ENCODE peak calls at places on chromosomes 5 and 9, in seven cellular contexts. K is cardiac fibroblast, T is MM.1S, A is fibroblast of mammary gland, B is epithelial cell of esophagus, I is upper lobe of right lung, Q is keratinocyte. L is an unnamed sample.

GRCh38 chr5:57209316-57210040 is 35.6 kb downstream of the GPBP1 start:
- DNase-seq in Q (no peak), B (peak), A (peak), I (no peak), K (no peak), T (no peak), L (peak)

GRCh38 chr5:164484948-164485347 is 979.5 kb downstream of the MAT2B start:
- DNase-seq in B (no peak), A (no peak), K (no peak), T (no peak), I (no peak), Q (no peak), L (no peak)

GRCh38 chr9:137054932-137055384 is 1.1 kb upstream of the ENTPD2 start:
- DNase-seq in I (no peak), Q (no peak), T (no peak), A (no peak), B (no peak), K (no peak), L (no peak)

GRCh38 chr5:170757182-170757601 is 26.3 kb upstream of the GABRP start:
- DNase-seq in B (peak), I (no peak), Q (no peak), K (peak), T (no peak), A (no peak), L (peak)

GRCh38 chr9:137297966-137298365 is 4.1 kb downstream of the NRARP start:
- DNase-seq in Q (no peak), A (no peak), K (no peak), B (peak), T (no peak), I (peak), L (no peak)

GRCh38 chr5:150615141-150615699 is 25.2 kb upstream of the SYNPO start:
- DNase-seq in B (peak), I (no peak), A (peak), Q (no peak), K (peak), T (no peak), L (peak)

GRCh38 chr9:3244963-3245653 is 280.7 kb downstream of the RFX3 start:
- DNase-seq in I (no peak), B (peak), T (no peak), Q (no peak), K (no peak), A (no peak), L (peak)

GRCh38 chr5:2759091-2759490 is 7.6 kb upstream of the IRX2 start:
- DNase-seq in B (no peak), K (no peak), A (no peak), Q (no peak), I (no peak), T (no peak), L (no peak)

GRCh38 chr5:14263700-14264099 is 120.6 kb downstream of the TRIO start:
- DNase-seq in I (no peak), K (no peak), T (peak), A (no peak), Q (peak), B (peak), L (no peak)

GRCh38 chr9:77830618-77831285 is 182.6 kb upstream of the GNA14 start:
- DNase-seq in Q (no peak), A (peak), B (no peak), T (no peak), I (no peak), K (no peak), L (no peak)

GRCh38 chr5:178277346-178277745 is 44.7 kb upstream of the PHYKPL start:
- DNase-seq in B (no peak), A (no peak), K (no peak), T (no peak), I (no peak), Q (no peak), L (no peak)

GRCh38 chr9:14165376-14166035 is 148.4 kb downstream of the NFIB start:
- DNase-seq in Q (no peak), I (no peak), T (peak), B (peak), K (peak), A (no peak), L (peak)

GRCh38 chr5:154477382-154478223 is 424 bp downstream of the HAND1 start:
- DNase-seq in B (peak), K (no peak), I (no peak), T (no peak), A (peak), Q (no peak), L (no peak)

GRCh38 chr5:26763151-26763550 is 275.2 kb downstream of the CDH9 start:
- DNase-seq in B (peak), I (no peak), K (no peak), A (peak), Q (no peak), T (no peak), L (peak)

GRCh38 chr9:13267743-13268142 is 11.7 kb downstream of the MPDZ start:
- DNase-seq in T (no peak), K (peak), A (peak), B (peak), I (no peak), Q (no peak), L (peak)

GRCh38 chr5:64625678-64626077 is 64.6 kb upstream of the SHISAL2B start:
- DNase-seq in B (no peak), K (peak), I (no peak), A (peak), T (no peak), Q (no peak), L (peak)

GRCh38 chr5:78756853-78757252 is 108.3 kb upstream of the LHFPL2 start:
- DNase-seq in A (no peak), I (no peak), K (no peak), Q (no peak), T (no peak), B (no peak), L (no peak)

GRCh38 chr9:89312154-89312616 is 1.2 kb downstream of the CKS2 start:
- DNase-seq in B (peak), I (no peak), K (peak), T (peak), A (no peak), Q (no peak), L (no peak)

GRCh38 chr5:142748132-142748531 is 22.0 kb upstream of the ARHGAP26 start:
- DNase-seq in B (no peak), T (no peak), Q (no peak), A (peak), I (no peak), K (peak), L (peak)

GRCh38 chr9:114207034-114207815 is 51.9 kb downstream of the COL27A1 start:
- DNase-seq in A (peak), K (no peak), B (peak), I (no peak), T (no peak), Q (no peak), L (peak)

GRCh38 chr5:3194141-3194540 is 401.5 kb upstream of the IRX1 start:
- DNase-seq in Q (no peak), A (no peak), K (no peak), I (no peak), B (no peak), T (no peak), L (no peak)

GRCh38 chr5:1886634-1887399 is 4.1 kb upstream of the IRX4 start:
- DNase-seq in I (no peak), B (peak), T (no peak), Q (no peak), K (no peak), A (no peak), L (no peak)

GRCh38 chr5:39164529-39165402 is 54.6 kb downstream of the FYB1 start:
- DNase-seq in A (no peak), Q (no peak), T (no peak), B (peak), K (no peak), I (no peak), L (no peak)

GRCh38 chr5:102794677-102795331 is 39.7 kb downstream of the PAM start:
- DNase-seq in T (no peak), I (no peak), B (peak), Q (no peak), A (no peak), K (no peak), L (no peak)

GRCh38 chr5:102796014-102796413 is 40.9 kb downstream of the PAM start:
- DNase-seq in Q (no peak), I (no peak), T (no peak), B (no peak), K (peak), A (no peak), L (no peak)

GRCh38 chr5:102795546-102795945 is 40.4 kb downstream of the PAM start:
- DNase-seq in B (no peak), A (no peak), I (no peak), T (no peak), K (no peak), Q (no peak), L (no peak)

GRCh38 chr5:102792705-102793104 is 37.6 kb downstream of the PAM start:
- DNase-seq in T (peak), B (peak), Q (no peak), K (peak), I (no peak), A (peak), L (peak)

GRCh38 chr5:102794047-102794446 is 38.9 kb downstream of the PAM start:
- DNase-seq in T (no peak), B (no peak), K (no peak), Q (no peak), I (no peak), A (no peak), L (no peak)
- H3K4me3 ChIP-seq in T (no peak), B (no peak), K (no peak), Q (no peak), I (no peak), A (no peak), L (no peak)

DNA sequence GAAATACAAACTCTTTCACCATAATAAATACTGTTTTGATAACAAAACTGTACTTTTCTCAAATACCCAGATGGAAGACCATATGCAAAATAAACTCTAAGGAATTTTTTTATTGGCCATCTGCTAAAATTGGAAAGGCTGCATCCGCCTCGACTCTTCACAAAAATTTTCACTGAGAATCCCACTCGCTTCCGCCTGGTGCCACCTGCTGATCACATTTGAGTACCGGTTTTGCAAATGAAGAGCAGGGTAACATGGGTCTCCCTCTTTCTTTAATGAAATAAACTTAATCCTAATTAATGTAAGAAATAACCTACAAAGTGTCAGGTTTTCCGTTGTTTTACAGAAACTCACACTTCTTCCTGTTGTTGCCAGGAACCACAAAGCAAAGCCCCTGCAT is 76.3 kb downstream of the TTLL11 start:
- DNase-seq in T (no peak), A (no peak), I (no peak), B (no peak), K (peak), Q (no peak), L (peak)
- TF ChIP-seq CTCF in T (no peak), A (peak), I (peak), B (peak), K (peak), Q (peak), L (peak)

DNA sequence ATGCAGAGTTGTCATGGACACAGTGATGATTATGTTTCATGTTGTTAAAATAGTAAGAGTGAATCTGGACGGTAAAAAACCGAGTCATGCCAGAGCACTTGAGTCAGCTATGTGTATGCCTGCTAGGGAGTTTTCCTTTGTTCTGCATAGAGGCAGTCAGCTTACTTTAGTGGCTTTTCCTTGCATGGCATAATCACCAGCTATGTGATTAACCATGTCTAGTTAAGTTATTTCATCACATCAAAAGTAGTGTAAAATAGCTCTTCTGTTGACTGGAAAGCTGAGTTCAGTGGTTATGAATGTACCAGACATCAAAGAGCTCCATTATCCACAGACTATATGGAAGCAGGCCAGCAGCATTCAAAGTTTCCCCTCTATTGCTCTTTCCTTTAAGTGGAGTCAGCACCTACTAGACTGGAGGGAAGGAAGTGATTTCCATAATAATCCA is 989.8 kb downstream of the TLE1 start:
- DNase-seq in B (peak), A (peak), T (no peak), Q (peak), K (peak), I (no peak), L (peak)
- H3K4me3 ChIP-seq in B (no peak), A (no peak), T (no peak), Q (no peak), K (no peak), I (no peak), L (no peak)

GRCh38 chr9:127825319-127826051 is 22.8 kb downstream of the FPGS start:
- DNase-seq in B (no peak), K (no peak), T (no peak), A (no peak), Q (no peak), I (peak), L (no peak)
- TF ChIP-seq CTCF in B (peak), K (peak), T (peak), A (no peak), Q (peak), I (peak), L (no peak)

GRCh38 chr5:172115541-172115982 is 72.5 kb downstream of the STK10 start:
- DNase-seq in T (no peak), K (no peak), I (no peak), B (no peak), A (no peak), Q (no peak), L (no peak)

GRCh38 chr5:172110921-172111873 is 76.8 kb downstream of the STK10 start:
- DNase-seq in T (peak), A (peak), B (peak), Q (no peak), I (peak), K (peak), L (peak)

GRCh38 chr5:172117977-172118701 is 69.9 kb downstream of the STK10 start:
- DNase-seq in K (no peak), I (no peak), B (no peak), Q (no peak), A (no peak), T (no peak), L (no peak)

GRCh38 chr5:172113036-172113435 is 75.0 kb downstream of the STK10 start:
- DNase-seq in A (no peak), T (no peak), I (no peak), Q (no peak), K (no peak), B (no peak), L (no peak)

DNA sequence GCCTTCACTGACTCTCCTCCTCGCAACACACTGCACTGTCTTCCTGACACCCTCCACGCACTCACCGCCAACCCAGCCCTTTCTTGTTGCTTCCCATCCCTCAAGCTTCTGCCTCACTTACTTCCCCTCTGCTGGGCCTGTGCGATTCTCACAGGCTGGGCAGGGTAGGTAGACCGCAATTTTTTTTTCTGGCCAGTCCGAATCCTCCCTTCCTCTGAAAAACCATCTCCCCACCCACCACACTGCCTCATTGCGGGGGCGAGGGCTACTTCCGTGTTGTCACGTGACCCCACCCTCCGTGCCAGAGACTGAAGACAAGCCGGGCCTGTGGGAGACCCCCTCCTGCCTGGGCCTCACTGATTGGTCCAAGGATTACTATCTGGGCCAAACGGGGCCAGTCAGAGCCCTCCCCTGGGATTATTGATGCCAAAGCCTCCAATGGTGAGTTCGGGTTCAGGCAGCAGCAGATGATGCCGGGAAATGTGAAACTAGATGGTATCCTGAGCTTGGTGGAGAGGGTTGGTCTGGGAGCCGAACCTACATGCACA is 73.1 kb downstream of the STK10 start:
- DNase-seq in K (no peak), I (peak), Q (no peak), A (no peak), B (no peak), T (no peak), L (no peak)
- H3K4me3 ChIP-seq in K (no peak), I (no peak), Q (no peak), A (no peak), B (no peak), T (no peak), L (no peak)

DNA sequence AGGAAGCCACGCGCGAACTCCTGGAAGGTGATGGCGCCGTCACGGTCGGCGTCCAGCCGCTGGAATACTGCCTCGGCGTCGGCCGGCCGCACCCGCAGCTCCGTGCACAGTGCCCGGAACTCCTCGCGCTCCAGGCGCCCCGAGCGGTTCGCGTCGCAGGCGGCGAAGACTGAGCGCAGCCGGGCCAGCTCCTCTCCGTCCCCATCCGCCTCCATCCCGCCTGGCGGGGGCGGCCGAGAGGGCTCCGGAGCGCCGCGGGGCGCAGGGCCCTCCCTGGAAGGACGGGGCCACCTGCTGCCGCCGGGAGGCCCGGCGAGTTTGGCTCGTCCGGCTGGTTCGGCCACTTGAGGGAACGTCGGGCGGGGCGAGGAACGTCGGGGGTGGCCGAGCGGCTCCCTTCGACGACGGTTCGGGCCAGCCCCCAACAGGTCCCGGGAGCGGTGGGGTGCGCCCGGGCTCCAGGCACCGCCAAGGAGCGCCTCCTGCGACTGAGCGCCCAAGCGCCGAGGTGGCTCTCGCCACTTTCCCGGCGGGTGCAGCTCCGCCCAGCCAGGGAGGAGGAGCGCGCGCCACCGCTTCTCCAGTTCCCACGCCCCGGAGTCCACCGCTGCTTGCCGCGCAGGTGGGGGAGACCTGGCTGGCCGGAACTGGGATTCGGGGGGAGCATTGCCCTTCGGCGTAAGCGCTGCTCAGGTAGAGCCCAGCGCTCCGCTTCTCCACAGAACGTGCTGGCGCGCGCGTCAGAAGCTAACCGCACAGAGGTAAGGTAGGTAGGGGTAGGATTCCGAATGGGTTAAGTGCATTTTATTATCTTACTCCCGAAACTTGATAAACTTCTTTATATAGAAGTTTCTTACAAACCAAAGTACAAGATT is at the start of gene RASEF:
- DNase-seq in T (no peak), A (no peak), B (peak), K (no peak), Q (no peak), I (peak), L (no peak)
- TF ChIP-seq CTCF in T (no peak), A (no peak), B (no peak), K (no peak), Q (peak), I (no peak), L (no peak)

L was measured in fibroblast of pulmonary artery.